ENCODE peak calls at places on chromosomes 1 and 21, in four cellular contexts. One of them, this sample, is unnamed.

GRCh38 chr21:43311303-43311817 is 115.6 kb downstream of the SIK1 start:
- DNase-seq in kidney epithelial cell: no peak
- DNase-seq in upper lobe of right lung: no peak
- DNase-seq in adrenal gland: no peak
- DNase-seq in this sample: peak

GRCh38 chr1:200180821-200181220 is 153.3 kb downstream of the NR5A2 start:
- DNase-seq in adrenal gland: peak
- DNase-seq in upper lobe of right lung: no peak
- DNase-seq in kidney epithelial cell: no peak
- DNase-seq in this sample: peak

GRCh38 chr1:170145691-170146676 is at the start of gene NTMT2:
- DNase-seq in kidney epithelial cell: no peak
- DNase-seq in adrenal gland: no peak
- DNase-seq in upper lobe of right lung: no peak
- DNase-seq in this sample: no peak

GRCh38 chr1:2385606-2386280 is 5.6 kb downstream of the MORN1 start:
- DNase-seq in adrenal gland: peak
- DNase-seq in kidney epithelial cell: no peak
- DNase-seq in upper lobe of right lung: peak
- DNase-seq in this sample: peak

GRCh38 chr1:145872421-145872891 is 13.2 kb downstream of the ANKRD35 start:
- DNase-seq in upper lobe of right lung: no peak
- DNase-seq in kidney epithelial cell: no peak
- DNase-seq in adrenal gland: no peak
- DNase-seq in this sample: no peak

GRCh38 chr1:234322979-234323378 is 50.3 kb upstream of the COA6 start:
- DNase-seq in kidney epithelial cell: no peak
- DNase-seq in upper lobe of right lung: peak
- DNase-seq in adrenal gland: peak
- DNase-seq in this sample: no peak

GRCh38 chr1:89603651-89604413 is 29.1 kb upstream of the LRRC8C start:
- DNase-seq in adrenal gland: no peak
- DNase-seq in kidney epithelial cell: no peak
- DNase-seq in upper lobe of right lung: no peak
- DNase-seq in this sample: no peak

GRCh38 chr1:15022069-15022468 is 131.5 kb upstream of the TMEM51 start:
- DNase-seq in adrenal gland: no peak
- DNase-seq in upper lobe of right lung: no peak
- DNase-seq in kidney epithelial cell: no peak
- DNase-seq in this sample: no peak

GRCh38 chr21:46111857-46112730 is 14.2 kb downstream of the COL6A2 start:
- DNase-seq in adrenal gland: peak
- DNase-seq in upper lobe of right lung: peak
- DNase-seq in kidney epithelial cell: no peak
- DNase-seq in this sample: peak

GRCh38 chr1:66271904-66272254 is 262.1 kb upstream of the SGIP1 start:
- DNase-seq in upper lobe of right lung: peak
- DNase-seq in kidney epithelial cell: no peak
- DNase-seq in adrenal gland: peak
- DNase-seq in this sample: peak

GRCh38 chr1:24319962-24320361 is 805 bp downstream of the GRHL3 start:
- DNase-seq in adrenal gland: no peak
- DNase-seq in kidney epithelial cell: no peak
- DNase-seq in upper lobe of right lung: no peak
- DNase-seq in this sample: no peak

GRCh38 chr1:209659909-209660308 is 7.7 kb upstream of the LAMB3 start:
- DNase-seq in adrenal gland: peak
- DNase-seq in kidney epithelial cell: no peak
- DNase-seq in upper lobe of right lung: no peak
- DNase-seq in this sample: no peak

GRCh38 chr1:244968431-244968830 is 104.1 kb upstream of the HNRNPU start:
- DNase-seq in adrenal gland: no peak
- DNase-seq in kidney epithelial cell: no peak
- DNase-seq in upper lobe of right lung: no peak
- DNase-seq in this sample: no peak

GRCh38 chr1:153679337-153680119 is 1.0 kb downstream of the NPR1 start:
- DNase-seq in kidney epithelial cell: no peak
- DNase-seq in upper lobe of right lung: peak
- DNase-seq in adrenal gland: no peak
- DNase-seq in this sample: peak

GRCh38 chr1:153678519-153679336 is at the start of gene NPR1:
- DNase-seq in kidney epithelial cell: no peak
- DNase-seq in upper lobe of right lung: peak
- DNase-seq in adrenal gland: peak
- DNase-seq in this sample: no peak

GRCh38 chr1:153682730-153683129 is 4.2 kb downstream of the NPR1 start:
- DNase-seq in adrenal gland: no peak
- DNase-seq in kidney epithelial cell: no peak
- DNase-seq in upper lobe of right lung: peak
- DNase-seq in this sample: no peak

GRCh38 chr1:153677718-153678518 is 570 bp upstream of the NPR1 start:
- DNase-seq in adrenal gland: peak
- DNase-seq in kidney epithelial cell: no peak
- DNase-seq in upper lobe of right lung: no peak
- DNase-seq in this sample: peak

GRCh38 chr1:153680120-153680403 is 1.6 kb downstream of the NPR1 start:
- DNase-seq in upper lobe of right lung: no peak
- DNase-seq in kidney epithelial cell: no peak
- DNase-seq in adrenal gland: no peak
- DNase-seq in this sample: no peak
- H3K4me3 ChIP-seq in upper lobe of right lung: peak
- H3K4me3 ChIP-seq in kidney epithelial cell: peak
- H3K4me3 ChIP-seq in adrenal gland: no peak
- H3K4me3 ChIP-seq in this sample: no peak

DNA sequence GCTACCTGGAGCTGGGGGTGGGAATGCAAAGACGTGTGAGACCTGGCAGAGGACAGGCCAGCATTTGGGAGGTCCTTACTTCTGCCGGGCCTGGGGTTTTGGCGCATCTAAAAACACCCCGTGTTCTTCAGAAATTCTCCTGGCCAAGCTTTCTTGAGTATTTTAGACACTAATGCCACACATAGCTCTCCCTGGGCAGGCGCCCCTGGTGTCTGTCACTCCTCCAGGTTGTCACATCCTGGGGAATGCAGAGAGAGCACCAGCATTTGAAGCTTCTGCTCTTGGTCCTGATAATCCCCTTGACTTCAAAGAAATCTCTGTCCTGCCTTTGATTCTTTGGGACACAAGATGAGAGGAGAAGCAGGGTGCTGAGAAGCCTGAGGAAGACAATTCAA is 6.0 kb downstream of the CAPN9 start:
- DNase-seq in adrenal gland: no peak
- DNase-seq in upper lobe of right lung: no peak
- DNase-seq in kidney epithelial cell: no peak
- DNase-seq in this sample: no peak
- H3K4me3 ChIP-seq in adrenal gland: no peak
- H3K4me3 ChIP-seq in upper lobe of right lung: no peak
- H3K4me3 ChIP-seq in kidney epithelial cell: no peak
- H3K4me3 ChIP-seq in this sample: no peak

GRCh38 chr21:36430841-36431240 is 45.6 kb downstream of the CHAF1B start:
- DNase-seq in upper lobe of right lung: no peak
- DNase-seq in kidney epithelial cell: no peak
- DNase-seq in adrenal gland: no peak
- DNase-seq in this sample: no peak
- H3K4me3 ChIP-seq in upper lobe of right lung: peak
- H3K4me3 ChIP-seq in kidney epithelial cell: peak
- H3K4me3 ChIP-seq in adrenal gland: no peak
- H3K4me3 ChIP-seq in this sample: peak

DNA sequence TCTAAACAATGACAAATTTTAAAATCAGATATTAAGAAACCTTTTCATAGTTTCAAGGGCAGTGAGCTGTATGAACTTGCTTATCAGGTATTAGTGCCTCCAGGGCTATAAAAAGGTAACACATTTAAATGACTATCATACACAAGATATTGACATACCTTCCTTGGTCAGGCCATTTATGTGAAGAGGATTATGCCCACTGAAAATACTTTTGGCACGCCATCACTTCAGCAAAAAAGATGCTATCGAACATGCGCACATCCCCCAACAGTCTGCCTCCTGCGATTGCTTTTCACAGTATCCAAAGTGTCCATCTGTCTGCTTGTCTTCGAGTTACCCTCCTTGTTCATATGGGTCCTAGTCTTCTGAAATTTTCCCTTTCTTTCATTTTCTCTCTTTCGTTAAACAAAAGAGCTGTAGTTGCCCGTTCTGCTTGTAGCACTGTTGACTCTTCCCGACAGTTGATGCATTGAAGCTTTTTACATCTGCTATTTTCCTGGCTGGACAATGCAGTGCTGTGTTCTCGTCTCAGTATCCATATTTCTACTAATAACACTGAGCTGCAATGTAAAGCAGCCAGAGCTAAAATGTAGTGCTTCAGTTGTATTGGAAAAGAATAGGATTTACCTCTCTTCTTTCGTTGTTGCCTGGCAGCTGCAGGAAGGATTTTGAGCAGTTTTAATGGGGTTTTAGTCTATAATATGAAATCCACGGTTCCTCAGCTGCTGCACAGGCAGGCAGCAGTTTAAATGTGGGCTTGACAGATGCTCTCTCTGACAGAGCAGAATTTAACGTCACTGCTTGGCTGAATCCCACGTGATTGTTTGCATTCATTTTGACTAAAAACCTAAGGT is at the start of gene B3GALT2:
- DNase-seq in upper lobe of right lung: no peak
- DNase-seq in adrenal gland: no peak
- DNase-seq in kidney epithelial cell: no peak
- DNase-seq in this sample: peak
- H3K4me3 ChIP-seq in upper lobe of right lung: peak
- H3K4me3 ChIP-seq in adrenal gland: peak
- H3K4me3 ChIP-seq in kidney epithelial cell: no peak
- H3K4me3 ChIP-seq in this sample: peak

GRCh38 chr1:38347446-38348175 is 301.0 kb upstream of the POU3F1 start:
- DNase-seq in upper lobe of right lung: no peak
- DNase-seq in kidney epithelial cell: no peak
- DNase-seq in adrenal gland: no peak
- DNase-seq in this sample: no peak

GRCh38 chr1:38341694-38342093 is 295.1 kb upstream of the POU3F1 start:
- DNase-seq in adrenal gland: no peak
- DNase-seq in kidney epithelial cell: no peak
- DNase-seq in upper lobe of right lung: no peak
- DNase-seq in this sample: no peak

GRCh38 chr1:38340409-38340808 is 293.8 kb upstream of the POU3F1 start:
- DNase-seq in kidney epithelial cell: no peak
- DNase-seq in upper lobe of right lung: no peak
- DNase-seq in adrenal gland: no peak
- DNase-seq in this sample: no peak

GRCh38 chr1:38344705-38345104 is 298.1 kb upstream of the POU3F1 start:
- DNase-seq in kidney epithelial cell: no peak
- DNase-seq in upper lobe of right lung: no peak
- DNase-seq in adrenal gland: no peak
- DNase-seq in this sample: no peak
- H3K4me3 ChIP-seq in kidney epithelial cell: no peak
- H3K4me3 ChIP-seq in upper lobe of right lung: no peak
- H3K4me3 ChIP-seq in adrenal gland: no peak
- H3K4me3 ChIP-seq in this sample: no peak

DNA sequence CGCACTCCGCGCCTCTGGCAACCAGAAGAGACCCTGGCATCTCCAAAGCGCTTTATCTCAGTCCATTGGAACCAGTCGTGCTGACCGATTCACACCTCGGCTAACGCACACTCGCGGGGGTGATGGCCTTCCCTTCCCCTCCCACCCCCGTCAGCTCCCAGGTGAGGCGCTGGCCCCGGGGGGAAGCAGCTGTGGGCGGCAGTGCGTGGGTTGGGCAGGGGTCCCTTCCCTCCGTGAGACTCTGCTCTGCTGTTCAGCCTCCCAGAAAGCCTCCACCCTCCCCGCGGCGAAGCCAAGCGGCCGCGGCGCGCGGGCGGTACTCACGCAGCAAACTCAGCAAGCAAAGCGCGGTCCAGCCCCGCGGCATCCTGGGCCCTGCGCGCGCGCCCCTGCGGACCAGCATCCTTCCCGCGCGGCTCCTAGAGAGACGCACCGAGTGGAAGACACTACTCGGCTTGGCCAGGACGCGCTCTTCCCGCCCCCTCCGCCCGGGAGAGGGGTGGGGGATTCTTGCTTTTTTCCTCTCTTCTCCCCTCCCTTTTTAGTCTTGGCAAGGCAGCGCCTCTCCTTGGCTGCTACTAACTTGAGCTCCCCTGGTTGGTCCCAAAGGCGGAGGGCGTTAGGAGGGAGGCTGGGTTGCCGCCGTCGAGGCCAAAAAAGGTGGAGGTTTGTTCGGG is at the start of gene CD34:
- DNase-seq in upper lobe of right lung: no peak
- DNase-seq in adrenal gland: no peak
- DNase-seq in kidney epithelial cell: no peak
- DNase-seq in this sample: no peak
- H3K4me3 ChIP-seq in upper lobe of right lung: peak
- H3K4me3 ChIP-seq in adrenal gland: peak
- H3K4me3 ChIP-seq in kidney epithelial cell: peak
- H3K4me3 ChIP-seq in this sample: no peak

DNA sequence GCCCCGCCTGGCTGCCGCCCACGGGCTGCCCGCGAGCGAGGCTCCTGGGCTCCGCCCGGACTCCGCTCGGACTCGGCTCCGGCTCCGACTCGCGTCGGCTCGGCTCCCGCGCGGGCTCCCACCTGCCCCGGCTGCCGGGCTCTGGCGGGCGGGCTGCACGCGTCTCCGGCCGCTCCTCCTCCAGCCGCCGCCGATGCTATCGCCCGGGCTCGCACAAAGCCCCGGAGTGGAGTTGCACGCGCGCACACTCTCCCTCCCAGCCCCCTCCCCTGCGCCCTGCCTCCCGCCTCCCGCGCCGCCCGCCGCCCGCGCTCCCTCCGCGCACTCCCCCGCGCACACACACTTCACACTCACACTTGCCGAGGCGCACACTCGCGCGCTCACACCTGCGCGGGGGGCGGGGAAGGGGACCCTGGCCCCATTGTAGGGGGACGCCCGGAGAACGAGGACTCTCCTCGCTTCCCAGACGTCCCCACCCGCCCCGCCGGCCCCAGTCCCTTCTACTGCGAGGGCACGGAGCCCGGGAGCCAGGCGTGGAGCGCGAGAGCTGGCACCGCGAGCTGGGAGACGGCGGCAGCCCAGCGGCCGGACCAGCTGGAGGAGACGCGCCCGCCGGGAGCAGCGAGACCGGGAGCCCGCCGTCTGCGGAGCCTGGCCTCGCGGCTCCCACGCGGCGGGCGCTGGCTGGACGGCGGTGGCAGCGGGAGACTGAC is at the start of gene GRIK3:
- DNase-seq in upper lobe of right lung: no peak
- DNase-seq in kidney epithelial cell: no peak
- DNase-seq in adrenal gland: no peak
- DNase-seq in this sample: no peak
- H3K4me3 ChIP-seq in upper lobe of right lung: no peak
- H3K4me3 ChIP-seq in kidney epithelial cell: no peak
- H3K4me3 ChIP-seq in adrenal gland: no peak
- H3K4me3 ChIP-seq in this sample: peak

GRCh38 chr21:18178509-18178908 is 66.1 kb upstream of the CHODL start:
- DNase-seq in kidney epithelial cell: no peak
- DNase-seq in upper lobe of right lung: no peak
- DNase-seq in adrenal gland: no peak
- DNase-seq in this sample: no peak
- H3K4me3 ChIP-seq in kidney epithelial cell: no peak
- H3K4me3 ChIP-seq in upper lobe of right lung: no peak
- H3K4me3 ChIP-seq in adrenal gland: no peak
- H3K4me3 ChIP-seq in this sample: no peak

DNA sequence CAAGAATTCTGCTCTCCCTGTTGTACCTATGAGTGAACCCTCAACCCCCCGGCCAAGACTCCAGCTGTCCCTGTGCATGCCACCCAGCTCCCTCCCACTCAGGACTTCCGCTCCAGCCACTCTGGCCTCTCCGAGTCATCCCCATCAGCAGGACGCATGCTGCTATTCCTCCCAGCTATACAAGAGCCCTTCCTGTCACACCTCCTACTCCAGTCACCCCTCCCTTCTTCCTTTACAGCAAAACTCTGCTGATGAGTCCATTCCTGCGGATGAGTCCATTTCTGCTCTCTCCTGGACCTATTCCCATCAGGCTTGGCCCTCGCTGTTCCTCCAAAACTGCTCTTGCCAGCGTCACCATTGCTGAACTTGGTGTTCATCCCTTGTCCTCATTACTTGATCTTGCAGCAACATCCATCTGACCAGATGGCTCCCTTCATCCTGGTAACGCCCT is 42.2 kb downstream of the H3-3A start:
- DNase-seq in upper lobe of right lung: no peak
- DNase-seq in adrenal gland: no peak
- DNase-seq in kidney epithelial cell: no peak
- DNase-seq in this sample: no peak
- H3K4me3 ChIP-seq in upper lobe of right lung: no peak
- H3K4me3 ChIP-seq in adrenal gland: no peak
- H3K4me3 ChIP-seq in kidney epithelial cell: no peak
- H3K4me3 ChIP-seq in this sample: no peak